ENCODE peak calls at places on chromosomes 7 and 10, in ten cellular contexts. K, Q, I, V, G, O, Y, W, U and B are unnamed samples.

GRCh38 chr10:10198388-10198787 is 819.3 kb upstream of the CELF2 start:
- DNase-seq in K (no peak), Q (no peak), I (no peak), V (no peak), G (no peak), O (no peak), Y (no peak), W (no peak), U (no peak), B (no peak)

GRCh38 chr7:43143918-43144589 is 31.6 kb downstream of the HECW1 start:
- DNase-seq in K (no peak), Q (no peak), I (no peak), V (no peak), G (no peak), O (no peak), Y (no peak), W (no peak), U (no peak), B (no peak)

GRCh38 chr10:104299031-104299904 is 30.3 kb downstream of the GSTO2 start:
- DNase-seq in K (peak), Q (no peak), I (no peak), V (no peak), G (peak), O (no peak), Y (no peak), W (no peak), U (no peak), B (peak)

GRCh38 chr7:157013602-157014549 is 3.4 kb upstream of the MNX1 start:
- DNase-seq in K (no peak), Q (no peak), I (no peak), V (no peak), G (no peak), O (no peak), Y (no peak), W (peak), U (no peak), B (no peak)

GRCh38 chr10:5551531-5552375 is 27.0 kb downstream of the CALML3 start:
- DNase-seq in K (no peak), Q (peak), I (no peak), V (no peak), G (peak), O (peak), Y (no peak), W (peak), U (no peak), B (no peak)

GRCh38 chr10:78553792-78554191 is 515.0 kb upstream of the ZMIZ1 start:
- DNase-seq in K (no peak), Q (no peak), I (no peak), V (no peak), G (no peak), O (no peak), Y (no peak), W (no peak), U (no peak), B (no peak)

GRCh38 chr7:1920266-1920681 is 250.2 kb downstream of the ELFN1 start:
- DNase-seq in K (peak), Q (peak), I (no peak), V (no peak), G (no peak), O (peak), Y (peak), W (no peak), U (no peak), B (peak)

GRCh38 chr10:103548006-103548405 is 54.5 kb downstream of the NEURL1 start:
- DNase-seq in K (no peak), Q (no peak), I (no peak), V (no peak), G (no peak), O (no peak), Y (no peak), W (no peak), U (no peak), B (no peak)

GRCh38 chr7:92253251-92253650 is 7.5 kb downstream of the ANKIB1 start:
- DNase-seq in K (no peak), Q (no peak), I (no peak), V (no peak), G (no peak), O (no peak), Y (no peak), W (no peak), U (no peak), B (no peak)

GRCh38 chr10:91604936-91605534 is 27.8 kb downstream of the PPP1R3C start:
- DNase-seq in K (peak), Q (no peak), I (peak), V (no peak), G (peak), O (no peak), Y (no peak), W (no peak), U (no peak), B (peak)

GRCh38 chr7:142483659-142484317 is 225.9 kb upstream of the PRSS58 start:
- DNase-seq in K (no peak), Q (no peak), I (no peak), V (no peak), G (no peak), O (no peak), Y (no peak), W (no peak), U (no peak), B (no peak)

GRCh38 chr7:34320412-34320811 is 337.6 kb upstream of the NPSR1 start:
- DNase-seq in K (no peak), Q (no peak), I (no peak), V (no peak), G (no peak), O (no peak), Y (no peak), W (no peak), U (no peak), B (no peak)

GRCh38 chr10:88731296-88731695 is 25.2 kb downstream of the LIPK start:
- DNase-seq in K (no peak), Q (no peak), I (no peak), V (no peak), G (peak), O (no peak), Y (no peak), W (peak), U (no peak), B (no peak)

GRCh38 chr10:76017733-76018433 is 586.5 kb downstream of the LRMDA start:
- DNase-seq in K (no peak), Q (no peak), I (no peak), V (no peak), G (no peak), O (no peak), Y (no peak), W (no peak), U (no peak), B (no peak)

GRCh38 chr10:79937661-79938226 is 11.2 kb downstream of the SFTPD start:
- DNase-seq in K (no peak), Q (no peak), I (no peak), V (no peak), G (no peak), O (peak), Y (no peak), W (no peak), U (no peak), B (no peak)

GRCh38 chr7:21945374-21946227 is at the start of gene CDCA7L:
- DNase-seq in K (peak), Q (peak), I (peak), V (peak), G (peak), O (peak), Y (peak), W (peak), U (peak), B (peak)

GRCh38 chr10:124081547-124082140 is 11.8 kb downstream of the CHST15 start:
- DNase-seq in K (no peak), Q (no peak), I (no peak), V (no peak), G (no peak), O (no peak), Y (no peak), W (no peak), U (no peak), B (no peak)

GRCh38 chr10:34506773-34507172 is 308.3 kb downstream of the PARD3 start:
- DNase-seq in K (no peak), Q (no peak), I (no peak), V (no peak), G (no peak), O (no peak), Y (no peak), W (no peak), U (no peak), B (no peak)